ENCODE peak calls at places on chromosomes 4 and X, in six cellular contexts. U, L, Q, N, Z and P are unnamed samples.

GRCh38 chr4:16226816-16227461 is 668 bp upstream of the TAPT1 start:
- DNase-seq in Z (peak), Q (peak), N (peak), L (peak), U (no peak), P (no peak)

GRCh38 chr4:8908206-8908893 is 36.7 kb upstream of the HMX1 start:
- DNase-seq in U (no peak), Q (no peak), L (no peak), Z (no peak), N (no peak), P (no peak)

GRCh38 chr4:85548116-85548515 is 73.2 kb downstream of the ARHGAP24 start:
- DNase-seq in Q (no peak), Z (no peak), L (no peak), U (no peak), N (no peak), P (no peak)

GRCh38 chr4:41750624-41751324 is 2.2 kb upstream of the PHOX2B start:
- DNase-seq in U (no peak), Q (no peak), L (peak), N (no peak), Z (no peak), P (no peak)

GRCh38 chrX:110219920-110220319 is 98.0 kb downstream of the AMMECR1 start:
- DNase-seq in Q (no peak), U (no peak), N (no peak), L (no peak), Z (no peak), P (no peak)

GRCh38 chrX:131588995-131589394 is 45.1 kb downstream of the OR13H1 start:
- DNase-seq in N (no peak), Q (no peak), U (no peak), L (no peak), Z (no peak), P (no peak)

GRCh38 chr4:105838082-105838481 is 57.2 kb upstream of the NPNT start:
- DNase-seq in Q (no peak), U (no peak), N (no peak), Z (no peak), L (no peak), P (no peak)

GRCh38 chrX:53442322-53442631 is 8.1 kb upstream of the HSD17B10 start:
- DNase-seq in U (no peak), Q (no peak), N (no peak), L (peak), Z (no peak), P (no peak)

GRCh38 chr4:151687021-151687640 is 73.7 kb downstream of the GATB start:
- DNase-seq in L (no peak), U (no peak), Z (no peak), Q (no peak), N (no peak), P (no peak)

GRCh38 chr4:7876096-7876993 is 63.3 kb downstream of the AFAP1 start:
- DNase-seq in N (no peak), Q (no peak), U (no peak), L (peak), Z (no peak), P (no peak)

GRCh38 chr4:96139251-96139929 is 299.5 kb downstream of the PDHA2 start:
- DNase-seq in U (no peak), Q (no peak), N (no peak), Z (no peak), L (no peak), P (no peak)

GRCh38 chr4:105840426-105841174 is 54.7 kb upstream of the NPNT start:
- DNase-seq in Q (no peak), L (no peak), Z (no peak), U (no peak), N (no peak), P (no peak)

GRCh38 chrX:155985208-155985607 is 12.3 kb upstream of the IL9R start:
- DNase-seq in Q (no peak), U (no peak), L (no peak), N (no peak), Z (no peak), P (no peak)

GRCh38 chrX:135340827-135341226 is 31.5 kb downstream of the ETDC start:
- DNase-seq in Z (no peak), Q (no peak), L (no peak), U (no peak), N (no peak), P (no peak)

GRCh38 chrX:53494427-53494826 is 60.3 kb upstream of the HSD17B10 start:
- DNase-seq in L (no peak), U (no peak), N (no peak), Q (no peak), Z (no peak), P (no peak)

GRCh38 chr4:77776182-77777134 is 42.7 kb downstream of the CNOT6L start:
- DNase-seq in Q (no peak), L (no peak), U (peak), N (no peak), Z (no peak), P (no peak)

GRCh38 chr4:83964996-83965541 is 429.2 kb downstream of the GPAT3 start:
- DNase-seq in Z (no peak), L (no peak), Q (no peak), N (no peak), U (no peak), P (no peak)

GRCh38 chrX:130055103-130055502 is 55.2 kb downstream of the ELF4 start:
- DNase-seq in Q (peak), Z (no peak), U (no peak), N (no peak), L (no peak), P (no peak)

GRCh38 chr4:77818667-77819408 is at the start of gene CNOT6L:
- DNase-seq in N (peak), L (peak), Q (peak), Z (peak), U (peak), P (no peak)

GRCh38 chrX:20181563-20182329 is 40.1 kb upstream of the EIF1AX start:
- DNase-seq in Q (no peak), U (no peak), Z (no peak), N (no peak), L (no peak), P (no peak)

GRCh38 chr4:64538219-64538618 is 129.0 kb upstream of the TECRL start:
- DNase-seq in U (no peak), L (no peak), Z (no peak), N (no peak), Q (no peak), P (no peak)

GRCh38 chr4:147530723-147531122 is 49.8 kb downstream of the EDNRA start:
- DNase-seq in L (no peak), Q (no peak), N (no peak), U (no peak), Z (no peak), P (no peak)

GRCh38 chr4:149292422-149293055 is 523.1 kb downstream of the IQCM start:
- DNase-seq in Q (peak), U (no peak), N (no peak), L (no peak), Z (no peak), P (no peak)

GRCh38 chr4:113169368-113169767 is 119.9 kb downstream of the ANK2 start:
- DNase-seq in Z (no peak), N (no peak), L (no peak), Q (no peak), U (no peak), P (no peak)

GRCh38 chrX:150547511-150548115 is 20.8 kb upstream of the MTM1 start:
- DNase-seq in N (no peak), Q (peak), Z (no peak), L (peak), U (no peak), P (no peak)

GRCh38 chr4:5037553-5038551 is 13.4 kb upstream of the STK32B start:
- DNase-seq in L (no peak), Q (no peak), U (peak), N (no peak), Z (no peak), P (peak)

GRCh38 chr4:14607001-14607400 is 395.3 kb upstream of the CPEB2 start:
- DNase-seq in L (no peak), Z (no peak), N (no peak), Q (no peak), U (no peak), P (no peak)

GRCh38 chr4:1356181-1356998 is 9.4 kb downstream of the UVSSA start:
- DNase-seq in N (no peak), L (peak), Z (no peak), U (no peak), Q (peak), P (no peak)

GRCh38 chr4:4759883-4760282 is 99.6 kb upstream of the MSX1 start:
- DNase-seq in U (no peak), N (no peak), Q (no peak), Z (no peak), L (no peak), P (no peak)

GRCh38 chr4:153216546-153216945 is 12.3 kb downstream of the TRIM2 start:
- DNase-seq in Q (no peak), U (no peak), L (no peak), N (no peak), Z (no peak), P (no peak)

GRCh38 chr4:147102596-147102995 is 156.9 kb upstream of the TTC29 start:
- DNase-seq in Q (no peak), N (no peak), L (no peak), Z (no peak), U (no peak), P (no peak)

GRCh38 chrX:70554081-70554480 is 109.4 kb downstream of the DLG3 start:
- DNase-seq in N (no peak), Z (no peak), Q (no peak), L (no peak), U (peak), P (peak)

GRCh38 chr4:119040711-119041185 is 94.9 kb upstream of the MYOZ2 start:
- DNase-seq in U (no peak), L (no peak), Z (no peak), Q (no peak), N (no peak), P (peak)

GRCh38 chr4:141020801-141021261 is 112.4 kb downstream of the RNF150 start:
- DNase-seq in Q (no peak), L (no peak), N (no peak), Z (no peak), U (no peak), P (no peak)

GRCh38 chr4:20418865-20419451 is 167.3 kb downstream of the SLIT2 start:
- DNase-seq in U (peak), Q (no peak), N (no peak), L (peak), Z (no peak), P (no peak)